ENCODE peak calls at places on chromosome 2, in nine cellular contexts. L is HepG2, A is A549, N is upper lobe of left lung, G is heart left ventricle, Y is K562, I is AG09309, F is fibroblast of lung, Q is GM20000. M is an unnamed sample.

GRCh38 chr2:86082768-86083167 is 22.9 kb downstream of the POLR1A start:
- DNase-seq in L (no peak), A (no peak), N (no peak), G (no peak), Y (no peak), I (no peak), F (no peak), Q (no peak), M (no peak)

GRCh38 chr2:71469403-71470398 is 16.3 kb downstream of the DYSF start:
- DNase-seq in L (no peak), A (no peak), N (no peak), G (no peak), Y (no peak), I (no peak), F (no peak), Q (no peak), M (no peak)

GRCh38 chr2:101400048-101400447 is 12.7 kb upstream of the CREG2 start:
- DNase-seq in L (no peak), A (no peak), N (peak), G (no peak), Y (no peak), I (no peak), F (no peak), Q (no peak), M (no peak)

GRCh38 chr2:78992807-78993517 is 32.5 kb upstream of the REG3G start:
- DNase-seq in L (no peak), A (no peak), N (peak), G (no peak), Y (no peak), I (no peak), F (no peak), Q (no peak), M (no peak)

GRCh38 chr2:144099746-144100438 is 420.0 kb downstream of the ZEB2 start:
- DNase-seq in L (no peak), A (peak), N (no peak), G (no peak), Y (no peak), I (no peak), F (peak), Q (no peak), M (peak)

GRCh38 chr2:6771539-6772365 is 94.0 kb downstream of the CMPK2 start:
- DNase-seq in L (no peak), A (no peak), N (no peak), G (no peak), Y (no peak), I (no peak), F (no peak), Q (no peak), M (no peak)

GRCh38 chr2:20578895-20579825 is 71.7 kb downstream of the HS1BP3 start:
- DNase-seq in L (peak), A (peak), N (peak), G (peak), Y (peak), I (peak), F (peak), Q (peak), M (peak)

GRCh38 chr2:222733470-222733845 is 62.0 kb downstream of the MOGAT1 start:
- DNase-seq in L (peak), A (no peak), N (no peak), G (no peak), Y (no peak), I (no peak), F (no peak), Q (no peak), M (no peak)

GRCh38 chr2:217597140-217597539 is 405.7 kb downstream of the TNS1 start:
- DNase-seq in L (no peak), A (no peak), N (no peak), G (no peak), Y (no peak), I (no peak), F (no peak), Q (no peak), M (no peak)

GRCh38 chr2:71705171-71705960 is 252.0 kb downstream of the DYSF start:
- DNase-seq in L (no peak), A (no peak), N (no peak), G (no peak), Y (no peak), I (no peak), F (no peak), Q (no peak), M (no peak)

GRCh38 chr2:18825856-18826255 is 236.5 kb upstream of the NT5C1B start:
- DNase-seq in L (no peak), A (no peak), N (no peak), G (no peak), Y (no peak), I (no peak), F (no peak), Q (no peak), M (no peak)

GRCh38 chr2:99725810-99726209 is 236.0 kb upstream of the REV1 start:
- DNase-seq in L (no peak), A (no peak), N (no peak), G (no peak), Y (no peak), I (no peak), F (peak), Q (no peak), M (no peak)
- TF ChIP-seq CTCF in L (no peak), A (peak), N (no peak), G (no peak), Y (peak), I (peak), F (peak), Q (no peak), M (peak)

DNA sequence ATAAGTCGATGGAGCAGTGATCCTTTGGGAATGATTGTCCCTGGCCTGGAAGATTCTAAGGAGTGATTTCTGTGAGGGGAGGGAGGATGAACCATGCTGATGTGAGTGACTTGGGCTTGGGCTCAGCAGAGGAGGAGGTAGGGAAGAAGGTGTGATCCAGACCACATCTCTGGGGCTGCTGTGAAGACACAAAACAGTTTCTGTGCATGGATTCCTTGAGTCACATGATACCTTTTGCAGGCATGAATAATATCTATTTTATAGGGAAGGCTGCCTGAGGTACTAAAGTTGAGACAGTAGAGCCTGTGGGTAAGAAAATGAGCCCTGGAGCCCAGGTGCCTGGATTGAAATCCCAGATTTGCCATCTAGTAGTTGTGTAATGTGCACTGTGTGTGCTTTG is 29.8 kb downstream of the SLC1A4 start:
- DNase-seq in L (no peak), A (no peak), N (no peak), G (no peak), Y (no peak), I (no peak), F (no peak), Q (no peak), M (no peak)
- TF ChIP-seq CTCF in L (no peak), A (no peak), N (no peak), G (no peak), Y (no peak), I (no peak), F (no peak), Q (no peak), M (no peak)

DNA sequence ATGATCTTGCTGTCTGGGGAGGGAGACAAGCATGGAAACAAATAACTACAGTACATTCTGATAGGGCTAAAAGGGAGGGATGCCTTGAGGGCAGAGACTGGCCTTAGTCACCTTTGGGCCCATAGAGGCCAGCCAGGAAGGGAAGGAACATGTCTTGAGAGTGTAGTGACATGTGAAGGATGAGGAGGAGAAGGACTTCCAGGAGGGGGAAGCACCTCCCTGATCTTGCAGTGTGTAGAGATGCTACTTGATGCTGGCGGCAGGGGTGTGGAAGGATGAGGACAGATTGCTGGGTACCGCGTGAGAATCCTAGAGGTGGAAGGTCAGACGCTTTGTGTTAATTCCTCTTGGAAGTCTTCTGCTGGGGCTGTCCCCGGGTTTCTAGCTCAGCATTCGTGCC is 13.1 kb downstream of the TET3 start:
- DNase-seq in L (no peak), A (no peak), N (no peak), G (no peak), Y (no peak), I (no peak), F (no peak), Q (no peak), M (no peak)
- TF ChIP-seq CTCF in L (no peak), A (no peak), N (no peak), G (no peak), Y (peak), I (no peak), F (no peak), Q (no peak), M (no peak)

GRCh38 chr2:199928226-199928625 is 17.1 kb downstream of the C2orf69 start:
- DNase-seq in L (no peak), A (no peak), N (no peak), G (no peak), Y (no peak), I (no peak), F (no peak), Q (no peak), M (no peak)
- TF ChIP-seq CTCF in L (no peak), A (no peak), N (no peak), G (no peak), Y (no peak), I (no peak), F (no peak), Q (no peak), M (no peak)

GRCh38 chr2:29834036-29834540 is 87.3 kb downstream of the ALK start:
- DNase-seq in L (no peak), A (no peak), N (no peak), G (no peak), Y (no peak), I (no peak), F (no peak), Q (no peak), M (no peak)
- TF ChIP-seq CTCF in L (no peak), A (no peak), N (no peak), G (no peak), Y (no peak), I (no peak), F (no peak), Q (no peak), M (no peak)

DNA sequence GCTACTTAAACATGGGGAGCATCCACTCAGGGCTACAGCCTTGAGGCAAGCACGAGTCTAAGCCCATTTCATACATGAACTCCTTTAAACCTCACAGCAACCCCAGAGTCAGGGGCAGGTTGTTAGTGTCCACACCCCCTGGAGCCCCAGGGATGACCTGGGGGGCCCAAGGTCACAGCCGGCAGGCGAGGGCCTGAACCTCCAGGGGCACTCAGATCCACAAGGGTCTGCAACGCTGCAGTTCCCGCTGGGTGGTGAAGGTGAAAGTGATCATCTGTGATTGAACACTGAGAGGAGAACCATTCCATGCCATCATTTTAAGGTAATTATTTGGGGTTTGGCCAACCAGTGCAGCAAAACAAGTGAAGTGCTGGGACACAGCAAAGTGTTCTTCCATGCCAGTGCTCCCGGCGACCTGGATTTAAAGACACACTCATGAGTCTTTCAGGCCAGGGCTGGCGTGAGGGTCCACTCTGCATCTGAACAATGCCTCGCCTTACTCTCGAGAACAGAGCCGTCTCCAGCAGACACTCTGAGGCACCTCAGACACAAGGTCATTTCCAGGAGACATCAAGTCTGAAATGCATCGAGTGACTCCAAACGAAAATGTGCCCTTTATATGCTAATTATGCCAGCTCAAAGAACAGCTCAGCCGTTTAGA is 61.6 kb upstream of the SNTG2 start:
- DNase-seq in L (no peak), A (no peak), N (no peak), G (no peak), Y (no peak), I (no peak), F (no peak), Q (no peak), M (no peak)
- TF ChIP-seq CTCF in L (no peak), A (no peak), N (no peak), G (no peak), Y (no peak), I (no peak), F (no peak), Q (no peak), M (no peak)

DNA sequence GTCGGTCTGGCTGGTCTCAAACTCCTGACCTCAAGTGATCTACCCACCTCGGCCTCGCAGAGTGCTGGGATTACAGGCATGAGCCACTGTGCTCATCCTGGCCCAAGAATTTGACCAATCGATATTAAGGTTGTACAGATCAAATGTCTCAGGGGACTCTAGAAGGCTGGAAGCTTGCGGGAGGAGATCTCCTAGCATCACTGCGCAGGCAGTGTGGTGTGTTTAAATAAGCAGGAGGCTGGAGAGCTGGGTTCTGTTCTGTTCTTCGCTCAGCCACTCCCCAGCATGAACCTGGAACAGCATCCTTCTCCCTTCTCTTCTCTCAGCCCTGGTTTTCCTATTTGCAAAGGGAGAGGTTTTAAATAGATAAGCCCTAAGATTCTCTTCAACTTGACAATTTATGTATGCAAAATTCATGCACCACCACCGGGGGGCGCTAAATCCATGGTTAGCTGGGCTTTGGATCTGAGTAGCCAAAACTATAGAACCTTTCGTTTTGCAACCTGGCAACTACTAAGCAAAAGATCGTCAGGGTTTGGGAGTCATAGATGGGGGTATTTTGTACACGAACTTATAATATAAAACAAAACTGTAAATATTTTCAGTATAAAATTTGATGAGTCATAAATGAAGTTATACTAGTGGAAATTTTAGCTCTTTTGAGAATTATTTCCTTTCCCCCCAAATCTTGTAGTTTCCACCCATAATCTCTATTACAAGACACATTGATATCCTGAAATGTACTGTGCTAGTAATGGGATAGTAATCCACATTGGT is 60.6 kb downstream of the SLC16A14 start:
- DNase-seq in L (peak), A (peak), N (peak), G (peak), Y (peak), I (peak), F (peak), Q (peak), M (peak)
- TF ChIP-seq CTCF in L (peak), A (peak), N (peak), G (peak), Y (peak), I (peak), F (peak), Q (peak), M (peak)